ENCODE peak calls at places on chromosomes 4 and X, in five cellular contexts. K is fibroblast of lung, N is IMR-90, V is GM23248, U is H1. F is an unnamed sample.

GRCh38 chr4:112813790-112814189 is 176.8 kb downstream of the LARP7 start:
- DNase-seq in K (peak), V (peak), N (peak), U (no peak), F (no peak)

GRCh38 chrX:21940356-21940829 is at the start of gene SMS:
- DNase-seq in U (peak), V (peak), K (peak), N (peak), F (peak)

GRCh38 chr4:41155194-41155830 is 59.0 kb downstream of the APBB2 start:
- DNase-seq in V (peak), K (peak), U (no peak), N (peak), F (no peak)

GRCh38 chr4:3228881-3229280 is 20.1 kb upstream of the MSANTD1 start:
- DNase-seq in V (no peak), K (no peak), U (no peak), N (no peak), F (no peak)

GRCh38 chrX:22237479-22237878 is 35.2 kb upstream of the CBLL2 start:
- DNase-seq in U (no peak), V (peak), K (no peak), N (peak), F (no peak)

GRCh38 chr4:150055467-150055866 is 22.8 kb upstream of the DCLK2 start:
- DNase-seq in N (no peak), V (no peak), U (no peak), K (no peak), F (no peak)

GRCh38 chr4:1958276-1959103 is 50.3 kb downstream of the NELFA start:
- DNase-seq in V (no peak), K (peak), N (peak), U (no peak), F (no peak)

GRCh38 chr4:113476800-113477199 is 284.7 kb downstream of the CAMK2D start:
- DNase-seq in K (peak), U (no peak), V (peak), N (peak), F (no peak)

GRCh38 chr4:150090836-150091235 is 12.6 kb downstream of the DCLK2 start:
- DNase-seq in V (no peak), K (peak), N (peak), U (no peak), F (no peak)

GRCh38 chr4:89204624-89205023 is 93.3 kb downstream of the TIGD2 start:
- DNase-seq in V (peak), K (peak), U (no peak), N (no peak), F (no peak)

GRCh38 chr4:80619070-80619674 is 283.6 kb downstream of the CFAP299 start:
- DNase-seq in U (no peak), N (no peak), V (peak), K (peak), F (peak)

GRCh38 chr4:47349323-47349722 is 114.2 kb downstream of the COMMD8 start:
- DNase-seq in N (peak), V (peak), U (no peak), K (peak), F (no peak)

GRCh38 chr4:92066485-92066884 is 237.3 kb upstream of the GRID2 start:
- DNase-seq in N (no peak), V (no peak), K (no peak), U (no peak), F (no peak)

GRCh38 chr4:74418063-74418670 is 26.8 kb upstream of the AREG start:
- DNase-seq in U (no peak), N (peak), K (peak), V (peak), F (no peak)

GRCh38 chr4:87527446-87528240 is 1.5 kb downstream of the SPARCL1 start:
- DNase-seq in K (no peak), V (no peak), U (no peak), N (no peak), F (no peak)

GRCh38 chrX:386239-386767 is 404 bp downstream of the PPP2R3B start:
- DNase-seq in K (no peak), U (no peak), N (no peak), V (peak), F (peak)

GRCh38 chr4:114729339-114729738 is 130.7 kb downstream of the UGT8 start:
- DNase-seq in U (no peak), K (no peak), V (no peak), N (no peak), F (no peak)

GRCh38 chr4:87049508-87049907 is 114.7 kb downstream of the AFF1 start:
- DNase-seq in U (no peak), N (no peak), K (no peak), V (no peak), F (no peak)

GRCh38 chr4:135277116-135277979 is 1075.8 kb upstream of the PABPC4L start:
- DNase-seq in V (no peak), N (peak), U (no peak), K (peak), F (no peak)

GRCh38 chr4:17494258-17494657 is 17.6 kb downstream of the QDPR start:
- DNase-seq in U (no peak), N (peak), V (peak), K (peak), F (no peak)

GRCh38 chr4:138870739-138871633 is 144.6 kb upstream of the NOCT start:
- DNase-seq in U (peak), K (peak), V (peak), N (peak), F (peak)

GRCh38 chr4:41611881-41612871 is 74.2 kb downstream of the LIMCH1 start:
- DNase-seq in U (no peak), K (peak), N (peak), V (peak), F (no peak)

GRCh38 chr4:152454398-152455011 is 81.4 kb downstream of the FBXW7 start:
- DNase-seq in K (peak), V (peak), N (peak), U (no peak), F (peak)

GRCh38 chr4:159682996-159683395 is 580.1 kb downstream of the RAPGEF2 start:
- DNase-seq in U (no peak), N (no peak), V (no peak), K (no peak), F (no peak)

GRCh38 chr4:185742766-185743165 is 69.2 kb downstream of the SORBS2 start:
- DNase-seq in V (peak), N (no peak), U (no peak), K (no peak), F (no peak)

GRCh38 chr4:3814026-3814570 is 47.9 kb downstream of the ADRA2C start:
- DNase-seq in N (no peak), U (no peak), K (no peak), V (no peak), F (no peak)

GRCh38 chr4:150315175-150315574 is 236.9 kb downstream of the DCLK2 start:
- DNase-seq in N (no peak), V (no peak), U (no peak), K (no peak), F (no peak)

GRCh38 chr4:6024450-6024960 is 6.3 kb upstream of the C4orf50 start:
- DNase-seq in K (no peak), V (no peak), U (no peak), N (no peak), F (no peak)

GRCh38 chrX:11558972-11559371 is 106.7 kb downstream of the ARHGAP6 start:
- DNase-seq in U (peak), K (no peak), N (no peak), V (peak), F (peak)

GRCh38 chrX:100980608-100981497 is 11.3 kb downstream of the ARL13A start:
- DNase-seq in U (no peak), V (peak), N (peak), K (peak), F (no peak)

GRCh38 chr4:4941741-4942140 is 77.5 kb downstream of the CYTL1 start:
- DNase-seq in V (no peak), U (no peak), K (no peak), N (no peak), F (no peak)

GRCh38 chrX:22124098-22124497 is 92.0 kb downstream of the PHEX start:
- DNase-seq in N (no peak), K (peak), U (no peak), V (peak), F (no peak)

DNA sequence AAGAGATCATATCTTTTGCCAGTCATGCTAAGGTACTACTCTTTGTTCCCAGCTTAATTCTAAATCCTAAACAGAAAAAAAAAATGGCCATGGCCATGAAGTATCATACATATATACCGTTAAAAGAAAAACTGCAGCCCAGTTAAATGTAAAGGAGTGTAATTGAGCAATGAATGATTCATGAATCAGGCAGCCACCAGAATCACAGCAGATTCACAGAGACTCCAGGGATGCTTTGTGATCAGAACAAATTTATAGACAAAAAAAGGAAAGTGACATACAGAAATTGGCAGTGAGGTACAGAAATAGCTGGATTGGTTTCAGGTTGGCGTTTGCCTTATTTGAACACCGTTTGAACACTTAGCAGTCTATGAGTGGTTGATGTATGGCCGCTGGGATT is 42.1 kb upstream of the PDGFC start:
- DNase-seq in V (peak), U (no peak), K (no peak), N (peak), F (no peak)
- H3K9ac ChIP-seq in V (no peak), U (no peak), K (no peak), N (no peak), F (no peak)

DNA sequence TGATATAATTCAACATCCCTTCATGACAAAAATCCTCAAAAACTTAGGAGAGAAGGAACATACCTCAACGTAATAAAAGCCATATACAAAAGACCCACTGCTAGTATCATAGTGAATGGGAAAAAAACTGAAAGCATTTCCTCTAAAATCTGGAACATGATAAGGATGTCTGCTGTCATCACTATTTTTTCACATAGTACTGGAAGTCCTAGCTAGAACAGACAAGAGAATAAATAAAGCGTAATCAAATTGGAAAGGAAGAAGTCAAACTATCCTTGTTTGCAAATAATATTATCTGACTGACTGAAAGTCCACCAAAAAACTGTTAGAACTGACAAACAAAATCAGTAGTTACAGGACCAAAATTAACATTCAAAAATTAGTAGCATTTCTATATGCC is 985.4 kb upstream of the AGA start:
- DNase-seq in V (no peak), N (no peak), K (no peak), U (no peak), F (no peak)
- H3K4me3 ChIP-seq in V (no peak), N (no peak), K (no peak), U (no peak), F (no peak)

DNA sequence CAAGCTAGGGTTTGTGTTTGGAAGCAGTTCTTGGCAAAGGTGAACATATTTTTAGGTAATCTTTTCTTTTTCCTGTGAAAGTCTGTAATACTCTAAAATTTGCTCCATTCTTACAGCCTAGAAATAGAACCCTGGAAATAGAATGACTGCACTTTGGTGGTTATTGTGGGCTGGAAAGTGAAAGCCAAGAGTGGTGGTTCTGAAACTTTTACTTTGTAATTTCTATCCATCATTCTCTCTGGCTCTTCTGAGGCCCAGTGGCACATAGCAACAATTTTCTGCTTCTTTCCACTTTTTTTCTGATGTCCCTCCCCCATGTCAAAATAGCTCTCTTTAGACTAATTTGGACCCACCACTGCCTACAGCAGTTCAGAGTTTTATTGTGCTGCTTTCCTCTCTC is 300.4 kb upstream of the RPS6KA3 start:
- DNase-seq in U (no peak), K (no peak), V (no peak), N (no peak), F (no peak)
- H3K4me2 ChIP-seq in U (no peak), K (no peak), V (no peak), N (no peak), F (no peak)

GRCh38 chr4:77159798-77160197 is 2.8 kb downstream of the CCNG2 start:
- DNase-seq in N (no peak), K (no peak), U (no peak), V (no peak), F (no peak)
- H3K9ac ChIP-seq in N (no peak), K (no peak), U (no peak), V (peak), F (no peak)

GRCh38 chr4:7909463-7909862 is 30.2 kb downstream of the AFAP1 start:
- DNase-seq in U (no peak), K (no peak), V (peak), N (no peak), F (no peak)
- H3K4me3 ChIP-seq in U (no peak), K (no peak), V (peak), N (no peak), F (no peak)

GRCh38 chr4:144906181-144906895 is 191.7 kb downstream of the ANAPC10 start:
- DNase-seq in N (peak), U (no peak), V (peak), K (no peak), F (no peak)
- H3K4me2 ChIP-seq in N (no peak), U (no peak), V (no peak), K (no peak), F (no peak)

DNA sequence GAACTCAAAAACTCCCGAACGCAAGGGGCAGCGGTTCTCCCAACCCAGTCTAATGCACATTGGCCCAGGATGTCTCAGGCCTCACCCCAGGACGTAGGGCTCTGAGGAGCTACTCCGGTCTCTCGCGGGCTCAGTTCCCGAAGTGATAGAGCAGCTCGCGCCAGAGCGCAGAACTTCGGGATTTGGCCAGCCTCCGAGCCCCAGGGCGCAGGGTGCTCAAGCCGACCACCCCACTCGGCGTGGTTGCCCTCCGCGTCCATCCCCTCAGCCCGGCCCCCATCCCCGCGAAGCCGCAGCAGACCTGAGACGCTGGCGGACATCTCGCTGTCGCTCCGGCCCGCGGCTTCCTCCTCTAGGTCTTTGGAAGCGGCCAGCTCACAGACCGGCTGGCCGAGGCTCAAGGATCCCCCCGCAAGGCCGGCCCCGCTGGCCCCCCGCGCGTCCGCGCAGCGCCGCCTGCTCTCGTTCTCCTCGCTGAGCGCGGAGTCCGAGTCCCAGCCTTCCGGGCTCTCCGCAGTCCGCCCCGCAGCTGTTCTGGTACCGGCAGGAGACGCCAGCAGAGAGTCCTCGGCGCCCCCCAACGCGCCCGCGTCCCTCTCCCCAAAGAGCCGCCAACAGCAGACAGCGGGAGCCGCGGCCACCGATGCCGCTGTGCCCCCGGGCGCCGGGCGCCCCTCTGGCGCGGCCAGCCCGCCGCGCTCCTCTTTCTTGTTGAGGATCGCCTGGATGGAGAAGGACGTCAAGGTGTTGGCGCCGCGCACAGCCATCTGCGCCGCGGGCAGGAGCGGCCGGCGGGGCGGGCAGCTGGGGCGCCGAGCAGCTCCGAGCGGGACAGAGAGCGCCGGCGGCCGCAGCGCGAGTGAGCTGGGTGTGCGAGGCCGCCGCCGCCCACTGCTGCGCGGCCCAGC is at the start of gene NKX3-2:
- DNase-seq in K (no peak), V (peak), N (peak), U (peak), F (no peak)
- H3K9ac ChIP-seq in K (peak), V (no peak), N (no peak), U (no peak), F (no peak)

GRCh38 chr4:154779362-154779947 is 1.6 kb upstream of the RBM46 start:
- DNase-seq in N (peak), V (peak), K (peak), U (no peak), F (peak)

GRCh38 chr4:154781983-154782293 is 866 bp downstream of the RBM46 start:
- DNase-seq in V (peak), U (no peak), N (no peak), K (no peak), F (no peak)

GRCh38 chr4:154781126-154781982 is at the start of gene RBM46:
- DNase-seq in V (peak), K (no peak), U (peak), N (no peak), F (no peak)
- H3K4me3 ChIP-seq in V (peak), K (no peak), U (no peak), N (no peak), F (no peak)

GRCh38 chr4:168555437-168555836 is 58.6 kb downstream of the PALLD start:
- DNase-seq in K (no peak), U (no peak), N (no peak), V (no peak), F (no peak)

GRCh38 chr4:168557658-168558057 is 60.8 kb downstream of the PALLD start:
- DNase-seq in K (no peak), V (no peak), N (no peak), U (no peak), F (no peak)

GRCh38 chr4:168560835-168561210 is 64.0 kb downstream of the PALLD start:
- DNase-seq in K (no peak), U (no peak), N (no peak), V (no peak), F (no peak)

GRCh38 chr4:168560184-168560834 is 63.5 kb downstream of the PALLD start:
- DNase-seq in K (peak), N (peak), V (peak), U (no peak), F (no peak)

GRCh38 chr4:168558587-168558986 is 61.7 kb downstream of the PALLD start:
- DNase-seq in N (peak), K (no peak), V (peak), U (no peak), F (no peak)
- H3K4me2 ChIP-seq in N (no peak), K (no peak), V (no peak), U (no peak), F (no peak)